ENCODE peak calls at places on chromosomes 13 and 19, in nine cellular contexts. J, C, S, O, P, G, Y, L and H are unnamed samples.

GRCh38 chr13:40764587-40765403 is 6.2 kb downstream of the MRPS31 start:
- DNase-seq in J (no peak), C (peak), S (no peak), O (peak), P (no peak), G (no peak), Y (peak), L (no peak), H (no peak)

GRCh38 chr13:108962652-108963051 is 333.2 kb downstream of the MYO16 start:
- DNase-seq in J (no peak), C (no peak), S (no peak), O (no peak), P (peak), G (no peak), Y (peak), L (no peak), H (no peak)

GRCh38 chr19:47682939-47683338 is 30.3 kb upstream of the EHD2 start:
- DNase-seq in J (no peak), C (no peak), S (no peak), O (no peak), P (no peak), G (no peak), Y (no peak), L (no peak), H (no peak)

GRCh38 chr19:46866407-46867132 is 5.8 kb downstream of the ARHGAP35 start:
- DNase-seq in J (no peak), C (no peak), S (no peak), O (no peak), P (no peak), G (no peak), Y (peak), L (no peak), H (no peak)

GRCh38 chr19:19487077-19488040 is 28.0 kb downstream of the TSSK6 start:
- DNase-seq in J (no peak), C (no peak), S (no peak), O (no peak), P (no peak), G (no peak), Y (no peak), L (no peak), H (no peak)

GRCh38 chr13:40502236-40502635 is 164.2 kb downstream of the FOXO1 start:
- DNase-seq in J (no peak), C (no peak), S (no peak), O (no peak), P (no peak), G (no peak), Y (no peak), L (no peak), H (no peak)

GRCh38 chr13:35139591-35139990 is 197.5 kb downstream of the NBEA start:
- DNase-seq in J (no peak), C (no peak), S (no peak), O (no peak), P (no peak), G (no peak), Y (peak), L (no peak), H (no peak)

GRCh38 chr13:90738881-90739280 is 608.6 kb upstream of the MIR17HG start:
- DNase-seq in J (no peak), C (no peak), S (no peak), O (no peak), P (no peak), G (no peak), Y (peak), L (no peak), H (no peak)

GRCh38 chr13:61695147-61695546 is 279.5 kb upstream of the PCDH20 start:
- DNase-seq in J (no peak), C (no peak), S (no peak), O (no peak), P (no peak), G (no peak), Y (no peak), L (no peak), H (no peak)

GRCh38 chr19:46629546-46630025 is 4.7 kb upstream of the PTGIR start:
- DNase-seq in J (no peak), C (no peak), S (no peak), O (no peak), P (no peak), G (no peak), Y (no peak), L (peak), H (no peak)

GRCh38 chr13:20942938-20943518 is 40.5 kb upstream of the XPO4 start:
- DNase-seq in J (no peak), C (no peak), S (no peak), O (no peak), P (no peak), G (no peak), Y (no peak), L (no peak), H (no peak)

GRCh38 chr13:63094717-63095116 is 1679.1 kb upstream of the PCDH20 start:
- DNase-seq in J (no peak), C (no peak), S (no peak), O (no peak), P (no peak), G (no peak), Y (no peak), L (no peak), H (no peak)

GRCh38 chr13:30299746-30300145 is 7.6 kb downstream of the KATNAL1 start:
- DNase-seq in J (no peak), C (no peak), S (no peak), O (no peak), P (no peak), G (no peak), Y (peak), L (no peak), H (no peak)

GRCh38 chr13:63287926-63288325 is 1872.3 kb upstream of the PCDH20 start:
- DNase-seq in J (no peak), C (no peak), S (no peak), O (no peak), P (no peak), G (no peak), Y (peak), L (no peak), H (no peak)

GRCh38 chr19:58338825-58339558 is 12.2 kb downstream of the ZSCAN22 start:
- DNase-seq in J (no peak), C (no peak), S (no peak), O (no peak), P (no peak), G (no peak), Y (no peak), L (peak), H (no peak)

GRCh38 chr19:5028229-5028886 is 59.4 kb downstream of the KDM4B start:
- DNase-seq in J (no peak), C (no peak), S (no peak), O (no peak), P (no peak), G (no peak), Y (no peak), L (no peak), H (no peak)

GRCh38 chr13:87123987-87124784 is 547.0 kb upstream of the SLITRK5 start:
- DNase-seq in J (no peak), C (no peak), S (no peak), O (no peak), P (peak), G (no peak), Y (peak), L (no peak), H (no peak)

GRCh38 chr13:79995334-79995733 is 345.6 kb downstream of the SPRY2 start:
- DNase-seq in J (no peak), C (no peak), S (no peak), O (no peak), P (no peak), G (no peak), Y (peak), L (no peak), H (no peak)

GRCh38 chr13:94050039-94050438 is 429.4 kb downstream of the DCT start:
- DNase-seq in J (no peak), C (no peak), S (no peak), O (no peak), P (no peak), G (no peak), Y (no peak), L (no peak), H (no peak)

GRCh38 chr19:1469200-1469935 is 9.6 kb downstream of the C19orf25 start:
- DNase-seq in J (no peak), C (peak), S (no peak), O (no peak), P (no peak), G (no peak), Y (peak), L (no peak), H (no peak)

GRCh38 chr19:41133260-41133659 is 19.0 kb downstream of the CYP2F1 start:
- DNase-seq in J (no peak), C (no peak), S (no peak), O (no peak), P (no peak), G (no peak), Y (no peak), L (no peak), H (no peak)

GRCh38 chr19:33622505-33622808 is 704 bp downstream of the CHST8 start:
- DNase-seq in J (no peak), C (peak), S (no peak), O (no peak), P (no peak), G (no peak), Y (peak), L (peak), H (no peak)

GRCh38 chr13:35472308-35473008 is 4.0 kb downstream of the MAB21L1 start:
- DNase-seq in J (no peak), C (no peak), S (no peak), O (no peak), P (no peak), G (no peak), Y (peak), L (peak), H (no peak)

GRCh38 chr13:26971990-26972888 is 199.4 kb downstream of the USP12 start:
- DNase-seq in J (no peak), C (peak), S (no peak), O (no peak), P (peak), G (no peak), Y (peak), L (peak), H (no peak)

GRCh38 chr19:48842744-48843162 is 6.5 kb upstream of the HSD17B14 start:
- DNase-seq in J (no peak), C (peak), S (no peak), O (peak), P (peak), G (peak), Y (peak), L (peak), H (no peak)

GRCh38 chr13:21672811-21673591 is 2.1 kb downstream of the FGF9 start:
- DNase-seq in J (no peak), C (no peak), S (no peak), O (no peak), P (no peak), G (no peak), Y (peak), L (no peak), H (no peak)

GRCh38 chr19:413756-414420 is 4.9 kb upstream of the C2CD4C start:
- DNase-seq in J (no peak), C (no peak), S (no peak), O (no peak), P (no peak), G (no peak), Y (no peak), L (no peak), H (no peak)

GRCh38 chr19:480016-480855 is 16.1 kb upstream of the MADCAM1 start:
- DNase-seq in J (no peak), C (peak), S (no peak), O (peak), P (no peak), G (no peak), Y (peak), L (peak), H (no peak)

GRCh38 chr19:2253106-2254051 is 2.8 kb downstream of the JSRP1 start:
- DNase-seq in J (no peak), C (peak), S (no peak), O (peak), P (no peak), G (no peak), Y (no peak), L (no peak), H (no peak)

GRCh38 chr19:47111081-47111589 is 2.4 kb downstream of the ZC3H4 start:
- DNase-seq in J (no peak), C (peak), S (no peak), O (peak), P (no peak), G (peak), Y (peak), L (no peak), H (peak)

GRCh38 chr13:102261809-102262208 is 140.0 kb downstream of the FGF14 start:
- DNase-seq in J (no peak), C (no peak), S (no peak), O (no peak), P (no peak), G (no peak), Y (no peak), L (no peak), H (no peak)

GRCh38 chr13:39016789-39017188 is 21.1 kb downstream of the PROSER1 start:
- DNase-seq in J (no peak), C (no peak), S (no peak), O (no peak), P (no peak), G (no peak), Y (no peak), L (no peak), H (no peak)

GRCh38 chr13:71605744-71606143 is 261.3 kb downstream of the DACH1 start:
- DNase-seq in J (no peak), C (no peak), S (no peak), O (no peak), P (peak), G (no peak), Y (no peak), L (no peak), H (no peak)

GRCh38 chr13:95896302-95896701 is 156.9 kb downstream of the UGGT2 start:
- DNase-seq in J (no peak), C (no peak), S (no peak), O (no peak), P (no peak), G (no peak), Y (peak), L (no peak), H (no peak)

GRCh38 chr19:44582581-44583265 is 30.6 kb upstream of the IGSF23 start:
- DNase-seq in J (no peak), C (peak), S (no peak), O (no peak), P (no peak), G (no peak), Y (peak), L (peak), H (no peak)

GRCh38 chr19:31535691-31536460 is 186.6 kb upstream of the TSHZ3 start:
- DNase-seq in J (no peak), C (no peak), S (no peak), O (no peak), P (no peak), G (no peak), Y (no peak), L (no peak), H (no peak)